ENCODE peak calls at places on chromosomes 13 and 19, in five cellular contexts. V, W, X, T and O are unnamed samples.
A peak's percentile ranks its signal among the peaks of the same experiment; 100 is the strongest.

GRCh38 chr19:16295071-16295470 is 29.6 kb upstream of the KLF2 start:
- DNase-seq in T (no peak), W (no peak), V (no peak), X (peak; percentile 62), O (no peak)

GRCh38 chr19:6828698-6829633 is 56.5 kb downstream of the VAV1 start:
- DNase-seq in W (no peak), V (no peak), X (no peak), T (no peak), O (no peak)

GRCh38 chr13:39556856-39557255 is 46.1 kb downstream of the LHFPL6 start:
- DNase-seq in T (no peak), W (no peak), V (no peak), X (no peak), O (no peak)

GRCh38 chr13:48561461-48562224 is 28.8 kb upstream of the RCBTB2 start:
- DNase-seq in V (no peak), W (no peak), T (no peak), X (no peak), O (no peak)

GRCh38 chr19:7376151-7376852 is 27.6 kb downstream of the ARHGEF18 start:
- DNase-seq in T (no peak), W (no peak), V (no peak), X (no peak), O (no peak)

GRCh38 chr19:15378529-15379082 is 981 bp downstream of the AKAP8 start:
- DNase-seq in V (no peak), X (no peak), T (no peak), W (peak; percentile 3), O (no peak)

GRCh38 chr13:31431722-31432137 is 232.0 kb downstream of the B3GLCT start:
- DNase-seq in X (peak; percentile 67), V (no peak), T (peak; percentile 9), W (no peak), O (no peak)

GRCh38 chr13:22517544-22517943 is 663.2 kb upstream of the SGCG start:
- DNase-seq in W (peak; percentile 29), V (no peak), X (no peak), T (no peak), O (no peak)

GRCh38 chr13:76832258-76832988 is 53.8 kb downstream of the KCTD12 start:
- DNase-seq in X (no peak), V (no peak), W (peak; percentile 29), T (no peak), O (no peak)

GRCh38 chr19:20333508-20333907 is 166.5 kb downstream of the ZNF486 start:
- DNase-seq in T (no peak), X (no peak), W (no peak), V (no peak), O (no peak)

GRCh38 chr13:106836186-106836802 is 268.4 kb upstream of the ARGLU1 start:
- DNase-seq in T (no peak), V (no peak), X (no peak), W (no peak), O (no peak)

GRCh38 chr19:17751103-17751911 is at the start of gene FCHO1:
- DNase-seq in V (no peak), X (no peak), T (no peak), W (no peak), O (no peak)

GRCh38 chr19:29525901-29526729 is at the start of gene VSTM2B:
- DNase-seq in X (no peak), V (no peak), T (no peak), W (no peak), O (no peak)

GRCh38 chr19:28289294-28290063 is 923.5 kb downstream of the UQCRFS1 start:
- DNase-seq in V (no peak), X (no peak), W (peak; percentile 79), T (no peak), O (no peak)

GRCh38 chr13:52617070-52618060 is 24.9 kb upstream of the HNRNPA1L2 start:
- DNase-seq in W (peak; percentile 56), X (peak; percentile 85), T (peak; percentile 53), V (peak; percentile 56), O (peak; percentile 30)

GRCh38 chr19:10760268-10760944 is 42.5 kb downstream of the DNM2 start:
- DNase-seq in V (no peak), T (peak; percentile 67), W (no peak), X (no peak), O (peak; percentile 35)

GRCh38 chr19:53131085-53131484 is 1.6 kb downstream of the ZNF415 start:
- DNase-seq in X (no peak), T (no peak), V (no peak), W (no peak), O (no peak)

GRCh38 chr13:95948646-95949045 is 104.6 kb downstream of the UGGT2 start:
- DNase-seq in V (no peak), W (no peak), T (no peak), X (no peak), O (peak; percentile 30)

GRCh38 chr19:16847407-16847806 is 18.2 kb downstream of the SIN3B start:
- DNase-seq in W (no peak), T (no peak), V (no peak), X (no peak), O (no peak)

GRCh38 chr19:7013678-7014077 is 7.6 kb downstream of the MBD3L2B start:
- DNase-seq in X (no peak), T (no peak), V (no peak), W (no peak), O (no peak)